ENCODE peak calls at places on chromosomes 4 and X, in eight cellular contexts. R is progenitor cell of endocrine pancreas, X is MG63, N is NCI-H1436, D is Karpas-422, Q is lung, U is NCI-H2029 treated with DMSO at 0.1 percent for 48 hours, V is iris pigment epithelial cell. A is an unnamed sample.

GRCh38 chrX:101287402-101287801 is 3.7 kb downstream of the TAF7L start:
- DNase-seq in R (no peak), X (no peak), N (peak), D (peak), Q (no peak), U (peak), V (peak), A (peak)

GRCh38 chrX:129779747-129780146 is at the start of gene SASH3:
- DNase-seq in R (no peak), X (no peak), N (no peak), D (peak), Q (peak), U (no peak), V (no peak), A (no peak)

GRCh38 chr4:78612398-78613005 is 60.9 kb downstream of the ANXA3 start:
- DNase-seq in R (no peak), X (no peak), N (peak), D (peak), Q (no peak), U (no peak), V (peak), A (peak)

GRCh38 chr4:16092682-16093319 is 9.0 kb upstream of the PROM1 start:
- DNase-seq in R (no peak), X (no peak), N (no peak), D (no peak), Q (no peak), U (no peak), V (no peak), A (no peak)

GRCh38 chr4:13436962-13437361 is 47.2 kb downstream of the RAB28 start:
- DNase-seq in R (no peak), X (no peak), N (no peak), D (no peak), Q (no peak), U (no peak), V (no peak), A (no peak)

GRCh38 chr4:7462509-7462971 is 27.8 kb upstream of the PSAPL1 start:
- DNase-seq in R (no peak), X (peak), N (no peak), D (no peak), Q (no peak), U (peak), V (no peak), A (peak)

GRCh38 chrX:137052641-137053235 is 18.9 kb upstream of the GPR101 start:
- DNase-seq in R (no peak), X (no peak), N (peak), D (no peak), Q (no peak), U (no peak), V (no peak), A (no peak)

GRCh38 chrX:110412971-110413726 is 54.5 kb downstream of the RTL9 start:
- DNase-seq in R (peak), X (peak), N (peak), D (peak), Q (peak), U (peak), V (peak), A (peak)

GRCh38 chrX:70452143-70452733 is 7.6 kb downstream of the DLG3 start:
- DNase-seq in R (peak), X (peak), N (peak), D (peak), Q (peak), U (no peak), V (no peak), A (peak)

GRCh38 chrX:150352114-150352513 is 11.0 kb upstream of the MAMLD1 start:
- DNase-seq in R (no peak), X (no peak), N (no peak), D (no peak), Q (no peak), U (no peak), V (no peak), A (peak)

A was measured in RPMI7951.